ENCODE peak calls at places on chromosomes 6 and 20, in six cellular contexts. N is MCF 10A; U is BE2C; A is CD4-positive, alpha-beta T cell; M is endothelial cell of umbilical vein; T is B cell. R is an unnamed sample.

GRCh38 chr6:18147160-18147559 is 7.7 kb downstream of the TPMT start:
- DNase-seq in U (no peak), N (no peak), T (no peak), A (no peak), M (no peak), R (no peak)

GRCh38 chr6:30163090-30163917 is at the start of gene TRIM15:
- DNase-seq in T (no peak), M (no peak), U (no peak), A (no peak), N (peak), R (no peak)

GRCh38 chr20:21234324-21234723 is 68.8 kb upstream of the XRN2 start:
- DNase-seq in A (no peak), U (no peak), N (no peak), M (no peak), T (no peak), R (no peak)

GRCh38 chr20:4546786-4547185 is 174.9 kb upstream of the PRND start:
- DNase-seq in M (peak), U (no peak), N (peak), A (no peak), T (no peak), R (no peak)

GRCh38 chr6:125904871-125905270 is 51.7 kb upstream of the HINT3 start:
- DNase-seq in M (no peak), N (peak), U (no peak), A (peak), T (no peak), R (no peak)

GRCh38 chr6:72826744-72827438 is 205.0 kb downstream of the KCNQ5 start:
- DNase-seq in A (no peak), T (no peak), N (peak), U (no peak), M (no peak), R (no peak)

GRCh38 chr6:105851181-105851580 is 235.0 kb upstream of the PRDM1 start:
- DNase-seq in A (no peak), U (no peak), N (no peak), T (no peak), M (no peak), R (no peak)

GRCh38 chr6:130215526-130215925 is 7.2 kb downstream of the SAMD3 start:
- DNase-seq in N (no peak), A (no peak), U (no peak), T (no peak), M (no peak), R (no peak)

GRCh38 chr6:56642366-56643261 is at the start of gene DST:
- DNase-seq in U (no peak), N (peak), M (peak), A (no peak), T (no peak), R (no peak)

GRCh38 chr20:63500902-63501817 is 2.3 kb upstream of the EEF1A2 start:
- DNase-seq in T (no peak), U (no peak), M (no peak), N (no peak), A (no peak), R (no peak)

GRCh38 chr6:40715501-40716403 is 128.6 kb upstream of the LRFN2 start:
- DNase-seq in N (no peak), T (no peak), M (no peak), U (peak), A (no peak), R (no peak)

GRCh38 chr6:113782641-113783040 is 74.5 kb upstream of the MARCKS start:
- DNase-seq in T (no peak), U (no peak), M (no peak), A (no peak), N (no peak), R (no peak)

GRCh38 chr20:11338506-11339306 is 579.0 kb upstream of the BTBD3 start:
- DNase-seq in T (no peak), M (no peak), A (no peak), N (no peak), U (no peak), R (no peak)

GRCh38 chr6:169453221-169453620 is 199.6 kb upstream of the THBS2 start:
- DNase-seq in A (no peak), N (no peak), U (no peak), T (no peak), M (no peak), R (no peak)

GRCh38 chr6:127053032-127053908 is 65.2 kb upstream of the RSPO3 start:
- DNase-seq in T (no peak), U (no peak), N (no peak), A (no peak), M (peak), R (no peak)

GRCh38 chr6:73227606-73228255 is 2.4 kb upstream of the KHDC1L start:
- DNase-seq in M (no peak), U (no peak), T (no peak), A (no peak), N (no peak), R (no peak)

GRCh38 chr6:2952557-2953095 is 18.7 kb downstream of the SERPINB6 start:
- DNase-seq in M (peak), U (peak), T (peak), N (peak), A (peak), R (peak)

GRCh38 chr6:40997256-40997957 is 41.6 kb downstream of the UNC5CL start:
- DNase-seq in U (no peak), N (peak), T (no peak), M (peak), A (no peak), R (peak)

GRCh38 chr6:68652117-68652536 is 17.0 kb downstream of the ADGRB3 start:
- DNase-seq in N (peak), T (no peak), U (no peak), M (no peak), A (no peak), R (no peak)

GRCh38 chr6:5684320-5684719 is 322.4 kb downstream of the NRN1 start:
- DNase-seq in T (no peak), U (no peak), N (peak), A (no peak), M (no peak), R (no peak)

GRCh38 chr20:22248052-22248667 is 336.2 kb downstream of the FOXA2 start:
- DNase-seq in U (peak), T (no peak), N (peak), M (peak), A (no peak), R (no peak)

GRCh38 chr20:37406010-37406998 is 60.4 kb downstream of the SRC start:
- DNase-seq in A (no peak), M (peak), T (no peak), U (peak), N (peak), R (no peak)

GRCh38 chr20:9467995-9468394 is 46.4 kb upstream of the LAMP5 start:
- DNase-seq in U (peak), N (no peak), M (no peak), A (no peak), T (no peak), R (no peak)

GRCh38 chr20:57030611-57031600 is 235.5 kb downstream of the BMP7 start:
- DNase-seq in A (no peak), U (no peak), T (no peak), N (peak), M (no peak), R (no peak)

GRCh38 chr20:62914970-62915457 is 11.3 kb downstream of the DIDO1 start:
- DNase-seq in M (peak), A (no peak), T (no peak), N (no peak), U (no peak), R (no peak)

GRCh38 chr6:125236536-125237327 is 65.0 kb downstream of the HDDC2 start:
- DNase-seq in M (no peak), N (peak), T (no peak), A (no peak), U (no peak), R (no peak)

GRCh38 chr20:19544684-19545083 is 213.4 kb upstream of the RIN2 start:
- DNase-seq in T (no peak), M (no peak), A (no peak), N (no peak), U (no peak), R (no peak)
- TF ChIP-seq CTCF in T (no peak), M (no peak), A (no peak), N (no peak), U (no peak), R (no peak)

DNA sequence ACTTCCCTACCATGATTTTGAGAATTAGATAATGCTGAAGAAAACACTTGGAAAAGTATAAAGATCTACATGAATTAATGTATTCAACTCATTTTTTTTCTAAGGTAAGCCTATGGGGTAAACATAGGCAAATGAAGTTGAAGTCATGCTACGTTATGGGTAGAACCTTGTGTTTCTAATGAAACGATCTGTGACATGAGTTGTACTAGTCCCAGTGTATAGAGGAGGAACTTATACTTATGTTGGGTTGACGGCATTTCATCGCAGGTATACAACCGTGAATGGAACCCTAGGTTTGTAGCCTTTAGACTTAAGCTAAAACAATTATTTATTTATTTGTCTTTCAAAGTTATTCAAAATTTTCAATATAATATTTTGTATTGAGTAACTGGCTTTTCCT is 2.6 kb downstream of the SLC35F1 start:
- DNase-seq in M (no peak), T (no peak), U (no peak), A (no peak), N (no peak), R (no peak)
- TF ChIP-seq CTCF in M (no peak), T (no peak), U (no peak), A (no peak), N (no peak), R (no peak)

DNA sequence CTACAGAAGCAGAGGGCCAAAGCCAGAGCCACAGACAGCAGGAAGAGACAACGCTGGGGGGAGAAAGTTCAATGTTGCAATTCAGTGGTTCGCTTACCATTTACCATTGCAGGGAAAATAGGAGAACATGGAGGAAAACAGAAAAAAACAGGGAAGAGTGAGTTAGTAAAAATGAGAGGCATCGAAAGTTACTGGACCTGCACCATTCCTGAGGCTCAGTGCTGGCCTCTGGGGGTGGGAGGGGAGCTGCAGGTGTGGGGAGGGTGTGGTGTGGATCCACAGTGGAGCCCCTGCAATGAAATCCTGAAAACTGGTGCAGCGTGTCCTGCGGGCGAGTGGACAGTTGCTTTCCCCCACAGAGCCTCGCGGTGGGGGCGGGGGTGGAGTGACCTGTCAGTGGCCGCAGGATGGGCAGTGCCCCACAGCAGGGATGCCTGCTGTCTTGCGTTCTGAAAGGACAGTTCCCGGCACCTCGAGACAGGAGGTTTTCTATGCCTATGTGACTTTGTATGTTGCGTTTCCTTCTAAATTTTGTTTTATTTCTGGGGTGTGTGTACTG is 5.7 kb downstream of the TMEM181 start:
- DNase-seq in U (no peak), M (no peak), N (no peak), A (no peak), T (no peak), R (no peak)
- TF ChIP-seq CTCF in U (peak), M (no peak), N (no peak), A (no peak), T (no peak), R (no peak)

GRCh38 chr6:6685249-6685667 is 96.7 kb downstream of the LY86 start:
- DNase-seq in M (no peak), A (no peak), T (no peak), N (peak), U (no peak), R (no peak)
- TF ChIP-seq CTCF in M (no peak), A (no peak), T (no peak), N (no peak), U (no peak), R (no peak)

GRCh38 chr20:53201588-53201987 is 229.4 kb downstream of the TSHZ2 start:
- DNase-seq in U (no peak), A (no peak), T (no peak), N (no peak), M (no peak), R (no peak)

GRCh38 chr20:53191957-53192356 is 219.8 kb downstream of the TSHZ2 start:
- DNase-seq in A (no peak), T (no peak), U (no peak), M (no peak), N (no peak), R (no peak)

GRCh38 chr20:53194310-53194709 is 222.2 kb downstream of the TSHZ2 start:
- DNase-seq in A (no peak), T (no peak), M (no peak), N (no peak), U (no peak), R (no peak)

GRCh38 chr20:53194891-53195290 is 222.7 kb downstream of the TSHZ2 start:
- DNase-seq in M (no peak), A (no peak), T (no peak), U (no peak), N (no peak), R (no peak)

GRCh38 chr20:53195882-53196610 is 223.9 kb downstream of the TSHZ2 start:
- DNase-seq in N (no peak), T (no peak), A (no peak), U (no peak), M (no peak), R (no peak)
- TF ChIP-seq CTCF in N (peak), T (no peak), A (no peak), U (no peak), M (no peak), R (no peak)

DNA sequence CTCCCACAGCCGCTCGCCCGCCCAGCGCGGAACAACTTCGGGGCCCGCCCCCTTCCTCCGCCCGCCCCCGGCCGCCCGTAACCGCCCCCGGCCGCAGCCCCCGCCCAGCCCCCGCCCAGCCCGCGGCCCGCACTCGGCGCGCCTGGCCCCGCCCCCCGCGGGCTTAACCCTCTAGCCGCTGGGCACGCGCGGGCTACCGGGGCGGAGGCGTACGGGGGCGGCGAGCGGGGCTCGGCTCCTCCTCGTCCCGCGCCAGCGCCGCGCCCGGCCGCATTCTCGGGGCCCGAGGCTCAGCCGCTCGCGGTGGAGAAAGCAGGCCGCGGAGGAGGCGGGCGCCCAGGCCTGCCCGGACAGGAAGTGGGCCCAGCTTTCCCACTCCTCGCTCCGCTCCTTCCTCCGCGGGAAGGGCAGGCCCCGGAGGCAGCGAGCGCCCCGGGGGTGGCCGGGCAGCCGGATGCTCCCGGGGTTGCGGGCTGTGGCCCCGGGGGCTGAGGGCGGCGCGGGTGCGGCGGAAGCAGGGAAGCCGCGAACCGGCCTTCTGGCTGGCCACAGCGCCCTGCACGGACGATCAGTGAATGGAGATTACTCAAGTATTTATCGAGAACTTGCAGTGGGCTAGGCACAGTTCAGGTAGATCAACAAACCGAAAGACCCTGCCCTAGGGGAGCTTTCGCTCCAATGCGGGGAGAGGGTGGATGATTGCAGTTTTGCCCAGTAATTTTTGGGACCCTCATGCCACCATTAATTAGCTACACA is at the start of gene TRAM2:
- DNase-seq in A (peak), N (peak), M (peak), U (peak), T (peak), R (peak)
- TF ChIP-seq CTCF in A (no peak), N (peak), M (no peak), U (no peak), T (no peak), R (peak)

DNA sequence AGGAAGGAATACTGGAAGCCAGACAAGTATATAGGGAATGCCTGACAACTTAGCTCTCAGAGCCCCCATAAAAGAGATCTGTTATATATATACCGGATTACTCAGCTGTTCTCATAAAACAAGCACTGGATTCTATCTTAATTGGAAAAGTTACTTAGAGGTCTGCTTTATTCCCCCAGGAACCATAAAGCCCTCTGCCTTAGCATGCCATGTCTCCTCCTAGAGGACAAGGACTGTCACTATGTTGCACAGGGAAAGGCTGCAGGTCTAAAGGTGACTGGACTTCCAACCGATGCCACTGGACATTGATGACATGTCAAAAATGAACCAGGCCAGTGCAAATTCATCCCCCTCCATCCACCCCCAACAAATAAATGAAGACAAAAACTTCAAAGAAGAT is 6.4 kb downstream of the EXOC2 start:
- DNase-seq in T (no peak), M (no peak), U (peak), N (no peak), A (no peak), R (no peak)
- TF ChIP-seq CTCF in T (no peak), M (no peak), U (peak), N (no peak), A (no peak), R (no peak)

GRCh38 chr6:409370-409972 is 17.9 kb downstream of the IRF4 start:
- DNase-seq in A (no peak), T (no peak), N (no peak), U (no peak), M (no peak), R (no peak)
- TF ChIP-seq CTCF in A (no peak), T (no peak), N (no peak), U (no peak), M (no peak), R (no peak)